ENCODE peak calls at places on chromosomes 5 and 9, in six cellular contexts. K, J, S, T, Y and E are unnamed samples. For H3K4me1, the result is how much of the 10 kb centered on the place peaks cover.

GRCh38 chr5:124210106-124210918 is 536.1 kb downstream of the ZNF608 start:
- DNase-seq in K (no peak), J (no peak), S (no peak), T (no peak), Y (no peak), E (no peak)

GRCh38 chr5:124810420-124810819 is 64.0 kb upstream of the ZNF608 start:
- DNase-seq in K (no peak), J (no peak), S (no peak), T (no peak), Y (no peak), E (no peak)

GRCh38 chr9:69671291-69671903 is 774 bp downstream of the APBA1 start:
- DNase-seq in K (peak), J (no peak), S (no peak), T (no peak), Y (no peak), E (no peak)

GRCh38 chr5:126265917-126266316 is 157.3 kb upstream of the GRAMD2B start:
- DNase-seq in K (no peak), J (no peak), S (no peak), T (no peak), Y (no peak), E (no peak)

GRCh38 chr5:58185397-58186195 is 274.3 kb downstream of the PLK2 start:
- DNase-seq in K (no peak), J (no peak), S (no peak), T (no peak), Y (no peak), E (no peak)

GRCh38 chr5:173314166-173314952 is 13.9 kb downstream of the STC2 start:
- DNase-seq in K (no peak), J (no peak), S (no peak), T (no peak), Y (no peak), E (no peak)

GRCh38 chr5:31983851-31984250 is 190.3 kb downstream of the GOLPH3 start:
- DNase-seq in K (no peak), J (no peak), S (peak), T (no peak), Y (no peak), E (no peak)

GRCh38 chr5:16737620-16738364 is 121.0 kb upstream of the RETREG1 start:
- DNase-seq in K (no peak), J (no peak), S (peak), T (no peak), Y (no peak), E (no peak)

GRCh38 chr9:137664676-137665075 is 45.9 kb downstream of the EHMT1 start:
- DNase-seq in K (no peak), J (no peak), S (no peak), T (no peak), Y (peak), E (no peak)

GRCh38 chr9:135503371-135504261 is 3.1 kb downstream of the MRPS2 start:
- DNase-seq in K (no peak), J (no peak), S (no peak), T (no peak), Y (no peak), E (no peak)

GRCh38 chr5:10649518-10650410 is 85.9 kb downstream of the ANKRD33B start:
- DNase-seq in K (peak), J (no peak), S (no peak), T (no peak), Y (no peak), E (no peak)

GRCh38 chr9:69535911-69536310 is 136.3 kb downstream of the APBA1 start:
- DNase-seq in K (no peak), J (no peak), S (no peak), T (no peak), Y (no peak), E (no peak)

GRCh38 chr9:80485420-80485819 is 913.7 kb downstream of the TLE4 start:
- DNase-seq in K (no peak), J (no peak), S (no peak), T (no peak), Y (peak), E (no peak)

GRCh38 chr9:86990276-86990675 is 43.0 kb upstream of the GAS1 start:
- DNase-seq in K (no peak), J (no peak), S (no peak), T (no peak), Y (no peak), E (no peak)

GRCh38 chr5:31581498-31582099 is 49.5 kb downstream of the C5orf22 start:
- DNase-seq in K (no peak), J (peak), S (peak), T (peak), Y (no peak), E (peak)

GRCh38 chr5:33772276-33772990 is 119.4 kb downstream of the ADAMTS12 start:
- DNase-seq in K (no peak), J (no peak), S (peak), T (no peak), Y (no peak), E (no peak)

GRCh38 chr5:123350744-123351143 is 72.5 kb downstream of the CEP120 start:
- DNase-seq in K (no peak), J (no peak), S (no peak), T (no peak), Y (peak), E (no peak)

GRCh38 chr9:23606107-23606506 is 219.9 kb downstream of the ELAVL2 start:
- DNase-seq in K (no peak), J (no peak), S (no peak), T (no peak), Y (no peak), E (no peak)

DNA sequence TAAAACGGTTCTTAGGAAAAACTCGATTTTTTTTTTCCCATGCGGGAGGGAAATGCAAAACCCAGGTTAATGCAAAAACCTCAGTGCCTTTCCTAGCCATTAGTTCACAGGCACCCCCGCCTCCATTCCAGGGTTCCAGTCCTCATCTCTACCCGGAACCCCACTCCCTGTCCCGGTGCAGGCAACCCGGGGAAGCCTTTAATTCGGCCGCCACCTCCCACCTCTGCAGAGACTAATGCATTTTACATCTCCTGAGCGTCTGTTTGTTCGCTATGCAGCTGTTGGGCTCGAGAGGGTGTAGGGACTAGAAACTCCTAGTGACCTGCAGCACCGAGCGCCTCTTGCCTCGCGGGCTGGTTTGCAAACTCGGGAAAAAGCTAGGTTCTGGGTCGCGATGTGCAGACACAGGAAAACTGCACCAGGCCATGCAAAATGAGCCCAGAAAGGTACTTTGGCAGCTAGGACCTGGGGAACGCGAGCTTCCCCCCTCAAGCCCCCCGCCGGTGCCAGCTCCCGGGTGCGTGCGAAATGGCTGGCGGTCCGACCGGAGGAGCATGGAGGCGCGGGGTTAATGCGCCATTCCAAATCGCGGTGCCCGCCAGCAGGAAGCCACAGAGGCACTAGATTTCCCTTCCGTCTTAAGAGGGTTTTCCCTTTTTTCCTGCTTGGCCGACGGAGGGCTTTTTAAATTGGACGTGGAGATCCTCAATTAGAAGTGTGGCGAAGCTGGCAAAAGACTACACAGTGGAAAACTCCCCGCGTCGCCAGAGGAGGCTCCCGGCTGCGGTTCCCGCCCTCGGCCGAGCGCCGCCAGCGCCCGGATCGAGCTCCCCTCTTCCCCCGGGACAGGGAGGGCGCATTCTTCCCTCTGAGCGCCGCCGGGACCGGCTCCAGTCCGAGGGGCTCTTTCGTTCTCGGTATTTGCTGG is 3.4 kb downstream of the GDNF start:
- DNase-seq in K (no peak), J (no peak), S (peak), T (no peak), Y (no peak), E (no peak)
- H3K27ac ChIP-seq in K (no peak), J (no peak), S (no peak), T (no peak), Y (no peak), E (no peak)

GRCh38 chr9:35611230-35611797 is 6.3 kb downstream of the TESK1 start:
- DNase-seq in K (no peak), J (peak), S (peak), T (peak), Y (no peak), E (peak)
- H3K4me3 ChIP-seq in K (no peak), J (no peak), S (no peak), T (no peak), Y (no peak), E (no peak)

DNA sequence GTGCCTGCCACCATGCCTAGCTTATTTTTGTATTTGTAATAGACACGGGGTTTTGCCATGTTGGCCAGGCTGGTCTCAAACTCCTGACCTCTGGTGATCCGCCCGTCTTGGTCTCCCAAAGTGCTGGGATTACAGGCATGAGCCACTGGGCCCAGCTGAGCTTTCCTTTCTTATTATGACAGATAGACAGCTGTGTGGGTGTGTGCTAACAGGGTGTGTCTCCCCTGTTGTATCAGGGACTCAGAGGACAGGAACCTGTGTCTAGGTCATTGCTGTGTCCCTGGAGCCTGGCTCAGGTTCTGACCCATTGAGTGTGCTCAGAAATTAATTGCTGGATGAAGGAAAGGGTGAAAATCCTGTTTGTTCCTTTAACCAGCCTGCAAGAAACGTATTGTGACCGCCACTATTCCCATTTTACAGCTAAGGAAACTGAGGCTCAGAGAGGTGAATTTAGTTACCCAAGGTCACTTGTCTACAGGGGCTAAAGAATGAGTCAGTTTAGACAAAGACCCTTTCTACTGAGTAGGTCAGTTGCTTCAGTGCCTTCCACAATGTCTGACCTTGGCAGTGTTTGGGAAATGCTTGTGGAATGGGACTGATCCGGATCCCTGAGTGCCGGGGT is 16.8 kb downstream of the NCS1 start:
- DNase-seq in K (no peak), J (no peak), S (no peak), T (no peak), Y (no peak), E (no peak)
- H3K4me1 ChIP-seq in K (under half), J (under half), S (half or more), T (under half), Y (under half), E (under half)

GRCh38 chr5:168407222-168407621 is 79.0 kb upstream of the RARS1 start:
- DNase-seq in K (no peak), J (no peak), S (no peak), T (no peak), Y (no peak), E (no peak)

GRCh38 chr5:168411871-168412270 is 74.4 kb upstream of the RARS1 start:
- DNase-seq in K (no peak), J (no peak), S (no peak), T (no peak), Y (no peak), E (no peak)

GRCh38 chr5:168413062-168413461 is 73.2 kb upstream of the RARS1 start:
- DNase-seq in K (no peak), J (peak), S (no peak), T (no peak), Y (no peak), E (no peak)

GRCh38 chr5:168409601-168410458 is 76.4 kb upstream of the RARS1 start:
- DNase-seq in K (no peak), J (peak), S (peak), T (no peak), Y (peak), E (peak)

GRCh38 chr5:168408561-168409321 is 77.5 kb upstream of the RARS1 start:
- DNase-seq in K (no peak), J (no peak), S (no peak), T (no peak), Y (no peak), E (no peak)
- H3K27ac ChIP-seq in K (no peak), J (peak), S (peak), T (no peak), Y (no peak), E (no peak)

GRCh38 chr9:35687972-35688557 is 1.7 kb downstream of the TPM2 start:
- DNase-seq in K (no peak), J (no peak), S (peak), T (no peak), Y (no peak), E (no peak)
- H3K4me3 ChIP-seq in K (peak), J (peak), S (peak), T (no peak), Y (peak), E (no peak)